ENCODE peak calls at places on chromosomes 2 and 18, in eight cellular contexts. T, C, A, G, O, L, N and Z are unnamed samples.

GRCh38 chr18:38663682-38664081 is 1098.1 kb upstream of the CELF4 start:
- DNase-seq in T (no peak), C (no peak), A (no peak), G (no peak), O (no peak), L (no peak), N (no peak), Z (no peak)

GRCh38 chr2:42792087-42792582 is 248 bp downstream of the HAAO start:
- DNase-seq in T (no peak), C (no peak), A (no peak), G (no peak), O (no peak), L (no peak), N (no peak), Z (peak)

GRCh38 chr2:239229545-239230279 is 171.1 kb downstream of the HDAC4 start:
- DNase-seq in T (no peak), C (no peak), A (no peak), G (no peak), O (no peak), L (no peak), N (no peak), Z (no peak)

GRCh38 chr2:190031971-190032623 is 30.4 kb downstream of the MSTN start:
- DNase-seq in T (no peak), C (no peak), A (no peak), G (no peak), O (no peak), L (no peak), N (no peak), Z (no peak)

GRCh38 chr2:45102579-45103117 is 93.4 kb upstream of the SIX2 start:
- DNase-seq in T (no peak), C (no peak), A (no peak), G (no peak), O (no peak), L (no peak), N (no peak), Z (no peak)

GRCh38 chr2:75258620-75259019 is 59.3 kb upstream of the TACR1 start:
- DNase-seq in T (no peak), C (no peak), A (no peak), G (no peak), O (no peak), L (no peak), N (no peak), Z (no peak)

GRCh38 chr2:38933653-38934052 is 44.0 kb downstream of the ARHGEF33 start:
- DNase-seq in T (no peak), C (peak), A (no peak), G (no peak), O (peak), L (no peak), N (no peak), Z (no peak)

GRCh38 chr2:237558918-237559645 is 7.3 kb upstream of the PRLH start:
- DNase-seq in T (no peak), C (peak), A (peak), G (peak), O (peak), L (no peak), N (no peak), Z (no peak)

GRCh38 chr2:180953550-180953949 is 26.9 kb upstream of the UBE2E3 start:
- DNase-seq in T (no peak), C (no peak), A (no peak), G (no peak), O (no peak), L (no peak), N (no peak), Z (no peak)

GRCh38 chr18:73879771-73880170 is 267.9 kb downstream of the FBXO15 start:
- DNase-seq in T (no peak), C (no peak), A (peak), G (no peak), O (peak), L (no peak), N (no peak), Z (no peak)

GRCh38 chr2:137228566-137228965 is 463.2 kb downstream of the THSD7B start:
- DNase-seq in T (no peak), C (no peak), A (peak), G (no peak), O (peak), L (no peak), N (no peak), Z (no peak)

GRCh38 chr2:241974096-241974495 is 104.6 kb downstream of the RTP5 start:
- DNase-seq in T (no peak), C (no peak), A (no peak), G (no peak), O (no peak), L (no peak), N (no peak), Z (no peak)